ENCODE peak calls at places on chromosomes 12 and 14, in seven cellular contexts. I is IMR-90, Z is A673, N is fibroblast of lung, S is prostate gland, X is psoas muscle, R is BE2C. G is an unnamed sample. For H3K27me3, the result is how much of the 10 kb centered on the place peaks cover.

GRCh38 chr14:64518229-64518628 is 13.7 kb downstream of the ZBTB1 start:
- DNase-seq in I (no peak), Z (no peak), N (no peak), S (no peak), X (no peak), R (no peak), G (no peak)

GRCh38 chr14:76778546-76779215 is 17.4 kb downstream of the VASH1 start:
- DNase-seq in I (no peak), Z (no peak), N (no peak), S (no peak), X (no peak), R (no peak), G (peak)

GRCh38 chr12:3964404-3964803 is 91.2 kb upstream of the PARP11 start:
- DNase-seq in I (no peak), Z (peak), N (no peak), S (no peak), X (no peak), R (no peak), G (no peak)

GRCh38 chr14:91284146-91284790 is 39.8 kb upstream of the GPR68 start:
- DNase-seq in I (peak), Z (peak), N (peak), S (no peak), X (no peak), R (peak), G (no peak)

GRCh38 chr12:42981379-42981778 is 391.8 kb upstream of the PRICKLE1 start:
- DNase-seq in I (peak), Z (no peak), N (peak), S (no peak), X (no peak), R (no peak), G (no peak)

GRCh38 chr12:48451372-48451771 is 21.0 kb upstream of the ANP32D start:
- DNase-seq in I (no peak), Z (no peak), N (no peak), S (no peak), X (no peak), R (no peak), G (no peak)

GRCh38 chr12:21483531-21483930 is 17.9 kb downstream of the RECQL start:
- DNase-seq in I (no peak), Z (no peak), N (no peak), S (no peak), X (no peak), R (no peak), G (no peak)

GRCh38 chr12:54650409-54650808 is 2.2 kb upstream of the DCD start:
- DNase-seq in I (no peak), Z (no peak), N (peak), S (no peak), X (no peak), R (no peak), G (no peak)

GRCh38 chr14:99908653-99909250 is 115.5 kb downstream of the EML1 start:
- DNase-seq in I (no peak), Z (no peak), N (no peak), S (no peak), X (no peak), R (no peak), G (no peak)

GRCh38 chr12:12898136-12898712 is 6.9 kb downstream of the GPRC5A start:
- DNase-seq in I (no peak), Z (no peak), N (no peak), S (no peak), X (no peak), R (no peak), G (no peak)

GRCh38 chr14:100261621-100262020 is 22.7 kb downstream of the YY1 start:
- DNase-seq in I (no peak), Z (no peak), N (no peak), S (no peak), X (no peak), R (no peak), G (no peak)

GRCh38 chr14:84686550-84686949 is 843.4 kb upstream of the FLRT2 start:
- DNase-seq in I (no peak), Z (no peak), N (peak), S (no peak), X (no peak), R (no peak), G (no peak)

GRCh38 chr14:96086574-96087077 is 47.5 kb downstream of the C14orf132 start:
- DNase-seq in I (peak), Z (no peak), N (peak), S (no peak), X (no peak), R (no peak), G (no peak)

GRCh38 chr12:75479963-75480461 is 543 bp upstream of the GLIPR1 start:
- DNase-seq in I (peak), Z (no peak), N (peak), S (no peak), X (no peak), R (no peak), G (no peak)

GRCh38 chr12:124464062-124464461 is 103.3 kb downstream of the NCOR2 start:
- DNase-seq in I (peak), Z (peak), N (no peak), S (no peak), X (peak), R (no peak), G (no peak)

GRCh38 chr14:73741386-73741875 is 27.2 kb upstream of the PNMA1 start:
- DNase-seq in I (peak), Z (peak), N (peak), S (no peak), X (peak), R (peak), G (no peak)

GRCh38 chr12:44774815-44775411 is 101.2 kb downstream of the NELL2 start:
- DNase-seq in I (peak), Z (peak), N (no peak), S (no peak), X (no peak), R (peak), G (no peak)

GRCh38 chr14:52918486-52918885 is 32.4 kb downstream of the FERMT2 start:
- DNase-seq in I (peak), Z (peak), N (peak), S (no peak), X (no peak), R (no peak), G (no peak)

GRCh38 chr12:20024194-20024593 is 344.1 kb upstream of the PDE3A start:
- DNase-seq in I (no peak), Z (no peak), N (no peak), S (no peak), X (no peak), R (no peak), G (no peak)

GRCh38 chr12:107779077-107779840 is 4.8 kb downstream of the ASCL4 start:
- DNase-seq in I (no peak), Z (no peak), N (no peak), S (no peak), X (no peak), R (no peak), G (no peak)

GRCh38 chr14:106277503-106277902 is 751.1 kb downstream of the TMEM121 start:
- DNase-seq in I (no peak), Z (peak), N (no peak), S (no peak), X (no peak), R (peak), G (no peak)

GRCh38 chr12:41697161-41697560 is 447.5 kb downstream of the GXYLT1 start:
- DNase-seq in I (no peak), Z (no peak), N (no peak), S (no peak), X (no peak), R (no peak), G (no peak)

GRCh38 chr12:108622921-108623514 is 10.7 kb downstream of the SELPLG start:
- DNase-seq in I (no peak), Z (no peak), N (no peak), S (no peak), X (no peak), R (no peak), G (no peak)

GRCh38 chr14:76486251-76486743 is 110.4 kb downstream of the ESRRB start:
- DNase-seq in I (no peak), Z (peak), N (no peak), S (no peak), X (no peak), R (peak), G (no peak)

GRCh38 chr12:91111366-91112321 is at the start of gene LUM:
- DNase-seq in I (peak), Z (no peak), N (peak), S (no peak), X (peak), R (peak), G (no peak)

GRCh38 chr14:102499401-102500189 is 10.0 kb downstream of the ANKRD9 start:
- DNase-seq in I (no peak), Z (no peak), N (no peak), S (no peak), X (peak), R (no peak), G (no peak)

GRCh38 chr12:47551426-47551851 is 154.4 kb downstream of the RPAP3 start:
- DNase-seq in I (peak), Z (no peak), N (peak), S (no peak), X (no peak), R (no peak), G (no peak)

GRCh38 chr12:67047634-67048033 is 221.5 kb upstream of the CAND1 start:
- DNase-seq in I (no peak), Z (no peak), N (no peak), S (no peak), X (no peak), R (no peak), G (no peak)
- H3K4me3 ChIP-seq in I (no peak), Z (no peak), N (no peak), S (no peak), X (no peak), R (no peak), G (no peak)

GRCh38 chr12:117361905-117362304 is 479 bp upstream of the NOS1 start:
- DNase-seq in I (no peak), Z (no peak), N (no peak), S (no peak), X (no peak), R (no peak), G (no peak)
- H3K27me3 ChIP-seq in I (under half), Z (under half), N (under half), S (under half), X (under half), R (half or more), G (half or more)

GRCh38 chr12:98770230-98770629 is 125.1 kb downstream of the APAF1 start:
- DNase-seq in I (no peak), Z (no peak), N (no peak), S (no peak), X (no peak), R (no peak), G (no peak)
- TF ChIP-seq CTCF in I (no peak), Z (no peak), N (no peak), S (no peak), X (no peak), R (no peak), G (no peak)

DNA sequence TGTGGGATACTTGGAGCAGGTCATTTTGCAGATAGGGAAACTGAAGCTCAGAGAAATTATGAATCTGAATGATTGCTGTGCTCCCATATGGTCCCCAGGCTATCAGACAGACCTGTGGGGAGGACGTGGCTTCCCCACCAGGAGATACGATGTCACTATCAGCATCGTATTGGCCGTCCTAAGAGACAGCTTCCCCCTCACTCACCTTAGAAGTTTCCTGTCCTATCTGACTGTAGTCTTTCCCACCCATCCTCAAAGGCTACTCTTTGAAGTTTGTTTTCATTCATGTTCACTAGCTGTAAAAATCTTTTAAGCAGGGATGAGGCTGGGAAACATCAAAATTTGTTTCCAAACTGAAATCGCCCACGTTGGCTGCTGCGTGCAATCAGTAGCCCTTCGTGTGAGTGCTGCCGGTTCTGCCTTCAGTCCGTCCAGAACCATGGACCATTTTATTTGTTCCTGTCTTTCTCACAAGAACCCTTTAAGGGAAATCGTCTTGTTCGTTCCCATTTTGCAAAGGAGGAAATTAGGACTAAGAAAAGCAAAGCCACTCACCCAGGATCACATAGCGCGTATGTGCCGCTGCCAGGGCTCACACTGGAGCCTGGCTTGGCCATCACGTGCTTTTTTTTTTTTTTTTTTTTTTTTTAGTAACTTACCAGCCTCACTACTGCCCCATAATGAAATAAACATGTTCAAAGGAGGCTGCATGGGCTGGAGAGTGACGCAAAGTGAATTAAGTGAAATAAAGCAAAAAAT is 1.0 kb upstream of the KDM2B start:
- DNase-seq in I (peak), Z (no peak), N (peak), S (no peak), X (peak), R (peak), G (no peak)
- H3K4me3 ChIP-seq in I (peak), Z (peak), N (peak), S (no peak), X (peak), R (peak), G (peak)

GRCh38 chr14:20807304-20807956 is 4.8 kb upstream of the RNASE1 start:
- DNase-seq in I (no peak), Z (no peak), N (no peak), S (no peak), X (no peak), R (no peak), G (no peak)
- H3K27me3 ChIP-seq in I (under half), Z (under half), N (under half), S (under half), X (under half), R (half or more), G (under half)

GRCh38 chr14:92670177-92670576 is 78.2 kb downstream of the LGMN start:
- DNase-seq in I (peak), Z (peak), N (peak), S (no peak), X (peak), R (no peak), G (no peak)
- TF ChIP-seq CTCF in I (no peak), Z (peak), N (peak), S (no peak), X (no peak), R (no peak), G (no peak)

DNA sequence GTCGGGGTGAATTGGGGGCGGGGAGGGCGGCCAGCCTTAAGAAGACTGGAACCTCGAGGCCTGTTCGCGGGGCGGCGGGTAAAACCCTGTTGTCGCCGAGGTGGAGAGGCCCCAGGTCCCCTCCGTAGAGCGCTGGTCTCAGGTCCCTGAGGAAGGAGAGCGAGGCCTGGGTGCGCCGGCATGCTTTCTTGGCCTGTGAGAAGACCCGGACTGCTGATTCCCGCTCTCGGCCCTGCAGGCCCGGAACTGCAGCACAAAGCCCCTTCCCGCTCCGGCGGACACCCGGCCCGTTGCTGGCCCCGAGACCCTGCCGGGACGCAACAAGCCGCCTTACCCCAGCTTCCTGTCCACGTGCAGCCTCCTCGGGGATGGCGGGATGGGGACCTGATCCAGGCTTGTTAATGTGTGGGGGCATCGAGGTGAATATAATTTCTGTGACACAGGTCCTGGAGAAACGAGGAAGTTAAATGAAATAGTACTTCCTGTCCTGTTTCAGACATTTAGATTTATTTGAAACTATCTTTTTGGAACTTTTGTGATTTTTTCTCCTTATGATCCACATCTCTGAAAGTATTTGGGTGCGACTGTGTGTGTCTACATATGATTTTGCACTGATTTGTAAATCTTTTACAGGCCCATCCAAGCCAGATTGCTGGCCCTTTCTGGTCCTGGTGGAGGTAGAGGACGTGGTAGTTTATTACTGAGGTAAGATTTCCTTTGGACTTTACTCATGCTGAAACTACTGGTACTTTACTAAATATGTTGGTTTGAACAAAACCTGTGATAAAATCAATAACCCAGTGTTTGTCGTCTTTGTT is 600 bp downstream of the PNN start:
- DNase-seq in I (peak), Z (peak), N (peak), S (no peak), X (no peak), R (peak), G (no peak)
- H3K4me3 ChIP-seq in I (peak), Z (peak), N (peak), S (peak), X (peak), R (peak), G (peak)

DNA sequence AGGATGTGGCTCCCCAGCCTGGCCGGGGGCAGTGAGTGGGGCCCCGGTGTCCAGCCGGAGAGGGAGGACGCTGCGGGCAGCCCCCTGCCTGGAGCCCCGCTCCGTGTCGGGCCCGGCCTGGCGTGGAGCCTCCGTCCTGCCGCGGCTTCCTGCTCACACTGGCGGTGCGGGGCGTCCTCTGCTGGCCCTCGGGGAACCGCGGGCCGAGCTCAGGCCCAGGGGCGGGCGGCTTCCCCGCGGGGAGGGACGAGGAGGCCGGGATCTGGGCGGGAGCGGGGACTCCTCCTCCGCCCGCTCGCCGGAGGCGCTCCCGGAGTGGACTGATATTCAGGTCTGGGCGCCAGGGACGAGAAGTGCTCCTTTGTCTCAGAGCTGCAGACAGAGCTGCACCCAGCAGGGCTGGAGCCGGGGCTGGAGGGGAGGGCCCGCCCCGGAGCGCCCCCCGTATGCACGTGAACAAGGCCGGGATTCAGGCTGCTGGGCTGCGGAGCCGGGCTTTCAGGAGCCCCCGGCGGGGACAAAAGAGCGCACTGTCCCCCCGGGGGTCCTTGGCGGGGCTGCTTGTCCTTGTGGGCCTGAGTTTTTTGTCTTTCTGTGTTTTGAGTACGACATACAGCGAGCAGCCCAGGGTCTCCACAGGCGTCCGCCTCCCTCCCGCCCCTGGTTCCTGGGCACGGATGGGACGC is 2.3 kb downstream of the MMP17 start:
- DNase-seq in I (peak), Z (peak), N (peak), S (peak), X (peak), R (peak), G (peak)
- H3K27me3 ChIP-seq in I (under half), Z (under half), N (under half), S (under half), X (half or more), R (under half), G (under half)